ENCODE peak calls at places on chromosome 10, in four cellular contexts. B is tibial artery, E is psoas muscle, U is sigmoid colon. J is an unnamed sample.
A peak's percentile ranks its signal among the peaks of the same experiment; 100 is the strongest.

GRCh38 chr10:73785221-73785720 is at the start of gene ZSWIM8:
- DNase-seq in U (peak; percentile 95), B (peak; percentile 95), E (peak; percentile 89), J (peak; percentile 95)

GRCh38 chr10:80289451-80290287 is at the start of gene MAT1A:
- DNase-seq in U (no peak), B (no peak), E (no peak), J (peak; percentile 59)

GRCh38 chr10:78533093-78533492 is 499.4 kb downstream of the RPS24 start:
- DNase-seq in E (no peak), U (no peak), B (no peak), J (no peak)

GRCh38 chr10:119323085-119323670 is 115.8 kb downstream of the GRK5 start:
- DNase-seq in E (no peak), U (no peak), B (no peak), J (peak; percentile 51)

GRCh38 chr10:69459893-69460575 is 8.8 kb downstream of the TSPAN15 start:
- DNase-seq in B (no peak), E (no peak), U (no peak), J (no peak)

GRCh38 chr10:133438711-133439273 is 14.4 kb upstream of the SPRN start:
- DNase-seq in U (no peak), B (no peak), E (no peak), J (peak; percentile 12)

GRCh38 chr10:26550774-26551526 is 112.8 kb downstream of the APBB1IP start:
- DNase-seq in E (no peak), U (no peak), B (no peak), J (peak; percentile 22)

GRCh38 chr10:11294831-11295230 is 277.2 kb downstream of the CELF2 start:
- DNase-seq in U (no peak), B (no peak), E (no peak), J (no peak)

GRCh38 chr10:21516270-21517131 is 9.0 kb downstream of the SKIDA1 start:
- DNase-seq in E (peak; percentile 73), B (peak; percentile 75), U (peak; percentile 83), J (peak; percentile 47)

GRCh38 chr10:44245601-44245938 is 139.3 kb downstream of the CXCL12 start:
- DNase-seq in B (no peak), E (no peak), U (no peak), J (no peak)

GRCh38 chr10:132142396-132143161 is 44.2 kb upstream of the DPYSL4 start:
- DNase-seq in E (peak; percentile 44), U (no peak), B (peak; percentile 63), J (no peak)

GRCh38 chr10:61970182-61971015 is 68.9 kb downstream of the ARID5B start:
- DNase-seq in U (no peak), B (no peak), E (no peak), J (no peak)

GRCh38 chr10:56586391-56586790 is 225.3 kb upstream of the ZWINT start:
- DNase-seq in B (no peak), U (no peak), E (no peak), J (no peak)

GRCh38 chr10:125343118-125343752 is 182.9 kb upstream of the CTBP2 start:
- DNase-seq in E (no peak), U (no peak), B (no peak), J (peak; percentile 35)

GRCh38 chr10:49768329-49768728 is 6.2 kb upstream of the OGDHL start:
- DNase-seq in E (no peak), B (no peak), U (no peak), J (no peak)

GRCh38 chr10:120485946-120486345 is 28.9 kb downstream of the PLPP4 start:
- DNase-seq in E (no peak), B (no peak), U (no peak), J (no peak)

GRCh38 chr10:51743146-51743545 is 43.8 kb upstream of the CSTF2T start:
- DNase-seq in E (no peak), B (no peak), U (no peak), J (no peak)

GRCh38 chr10:65123120-65123519 is 1601.9 kb downstream of the REEP3 start:
- DNase-seq in B (no peak), E (no peak), U (no peak), J (no peak)

GRCh38 chr10:71905164-71905563 is 54.1 kb upstream of the PSAP start:
- DNase-seq in U (no peak), B (no peak), E (no peak), J (no peak)

GRCh38 chr10:102121739-102122372 is 1.7 kb upstream of the LDB1 start:
- DNase-seq in E (no peak), B (no peak), U (peak; percentile 85), J (no peak)

GRCh38 chr10:71984798-71985388 is 20.7 kb downstream of the CHST3 start:
- DNase-seq in B (peak; percentile 81), E (no peak), U (peak; percentile 61), J (no peak)

DNA sequence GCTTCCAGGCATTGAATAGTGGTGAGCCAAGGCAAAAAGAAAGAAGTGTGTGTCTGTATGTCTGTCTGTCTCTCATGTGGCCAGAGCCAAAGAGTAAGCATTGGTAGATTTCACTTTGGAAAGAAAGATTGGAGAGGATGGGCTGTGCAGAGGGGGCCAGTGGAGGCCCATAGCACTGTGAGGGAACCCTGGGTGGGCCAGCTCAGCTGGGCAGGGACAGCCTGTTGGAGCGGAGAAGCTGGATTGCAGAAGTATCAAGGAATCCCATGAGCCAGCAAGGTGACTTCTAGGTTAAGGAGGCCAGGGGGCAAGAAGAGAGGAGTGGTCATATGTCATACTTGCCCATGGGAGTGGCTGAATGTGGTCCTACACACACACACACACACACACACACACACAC is 1.5 kb upstream of the GRID1 start:
- DNase-seq in B (peak; percentile 20), E (no peak), U (peak; percentile 22), J (no peak)
- H3K27ac ChIP-seq in B (no peak overlapping the region), E (no peak overlapping the region), U (no peak overlapping the region), J (no peak overlapping the region)

GRCh38 chr10:4669585-4669984 is 156.4 kb upstream of the AKR1E2 start:
- DNase-seq in E (no peak), B (no peak), U (no peak), J (no peak)

GRCh38 chr10:4670737-4671136 is 155.3 kb upstream of the AKR1E2 start:
- DNase-seq in B (no peak), E (no peak), U (no peak), J (no peak)

GRCh38 chr10:4671451-4672145 is 154.4 kb upstream of the AKR1E2 start:
- DNase-seq in B (no peak), U (no peak), E (no peak), J (no peak)

GRCh38 chr10:4673279-4674040 is 152.5 kb upstream of the AKR1E2 start:
- DNase-seq in B (no peak), U (no peak), E (no peak), J (no peak)

DNA sequence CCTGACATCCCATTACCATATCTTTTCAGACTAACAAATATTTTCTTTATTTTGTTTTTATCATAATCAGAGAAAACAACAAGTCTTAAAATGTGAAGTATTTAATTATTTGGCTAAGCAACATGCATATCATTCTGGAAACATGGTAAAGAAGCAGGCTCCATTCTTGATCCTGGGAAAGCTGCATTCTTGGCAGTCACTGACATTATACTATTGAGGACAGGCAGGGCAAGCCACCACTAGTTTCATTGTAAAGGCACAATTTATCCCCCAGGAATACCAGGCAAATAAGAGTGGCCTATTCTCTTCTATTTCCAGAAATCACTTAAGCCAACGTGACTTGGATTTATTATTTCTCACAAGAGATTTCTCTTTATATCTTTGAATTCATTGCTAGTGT is 153.8 kb upstream of the AKR1E2 start:
- DNase-seq in U (no peak), E (no peak), B (no peak), J (no peak)
- H3K4me3 ChIP-seq in U (no peak overlapping the region), E (no peak overlapping the region), B (no peak overlapping the region), J (no peak overlapping the region)

GRCh38 chr10:89347706-89348457 is 20.1 kb downstream of the IFIT3 start:
- DNase-seq in B (no peak), U (no peak), E (no peak), J (no peak)
- H3K27ac ChIP-seq in B (peak overlapping the region; percentile 85), U (no peak overlapping the region), E (peak overlapping the region; percentile 67), J (peak overlapping the region; percentile 66)

DNA sequence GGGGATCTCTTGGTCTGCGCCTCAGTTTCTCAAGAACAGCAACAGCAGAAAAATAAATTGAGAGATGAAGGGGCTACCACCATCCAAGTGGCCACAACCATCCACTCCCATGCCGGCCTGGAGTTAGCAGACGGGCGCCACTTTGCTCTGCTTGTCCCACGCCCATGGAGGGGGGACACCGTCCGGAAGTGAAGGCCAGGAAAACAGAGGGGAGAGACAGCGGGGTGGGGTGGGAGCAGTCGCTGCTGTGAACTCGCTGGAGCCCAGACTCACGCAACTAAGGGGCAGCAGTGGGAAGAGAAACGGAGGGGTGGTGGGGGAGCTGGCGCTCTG is 135.4 kb downstream of the KIF20B start:
- DNase-seq in U (no peak), E (no peak), B (no peak), J (no peak)
- H3K4me3 ChIP-seq in U (peak overlapping the region; percentile 61), E (peak overlapping the region; percentile 65), B (peak overlapping the region; percentile 60), J (peak overlapping the region; percentile 65)

DNA sequence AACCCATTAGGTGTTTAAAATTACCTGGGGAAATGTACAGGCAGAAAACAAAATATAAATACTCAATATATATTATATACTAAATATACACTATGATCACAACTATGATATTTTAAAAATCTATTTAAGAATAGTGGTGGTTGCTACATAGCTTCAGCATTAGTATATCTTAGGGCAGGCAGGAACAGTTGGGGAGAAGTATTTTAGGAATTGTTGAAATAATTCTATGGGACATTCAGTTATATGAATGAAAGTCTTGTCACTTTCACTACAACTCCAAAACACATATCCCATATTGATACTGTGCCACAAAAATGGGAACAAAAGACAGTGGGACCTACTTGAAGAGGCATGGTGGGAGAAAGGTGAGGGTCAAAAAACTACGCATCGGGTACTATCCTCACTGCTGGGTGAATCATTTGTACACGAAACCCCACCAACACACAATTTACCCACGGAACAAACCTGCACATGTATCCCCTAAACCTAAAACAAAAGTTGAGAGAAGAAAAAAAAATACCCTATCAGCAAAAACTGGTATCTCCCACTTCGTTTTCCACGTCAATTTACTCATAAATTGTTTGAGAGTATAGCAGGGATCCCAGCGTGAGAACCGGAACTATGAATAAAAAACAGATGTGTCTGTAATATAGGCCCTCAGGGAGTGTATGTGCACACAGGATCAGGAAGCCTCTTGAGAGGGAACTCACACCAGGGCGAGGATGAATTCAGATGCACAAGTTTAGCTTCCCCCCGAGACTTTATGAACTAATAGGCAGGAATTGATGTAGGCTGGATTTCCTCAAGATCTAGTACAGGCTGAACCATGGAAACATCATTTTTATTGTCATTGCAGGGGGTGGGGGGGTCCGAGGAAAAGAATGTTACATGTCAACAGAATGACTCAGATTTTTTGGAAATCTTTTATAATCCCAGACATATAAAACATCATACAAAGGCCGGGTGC is 16.2 kb downstream of the SLC16A12 start:
- DNase-seq in U (peak; percentile 78), B (no peak), E (no peak), J (no peak)
- H3K27ac ChIP-seq in U (peak overlapping the region; percentile 38), B (peak overlapping the region; percentile 52), E (peak overlapping the region; percentile 32), J (no peak overlapping the region)

DNA sequence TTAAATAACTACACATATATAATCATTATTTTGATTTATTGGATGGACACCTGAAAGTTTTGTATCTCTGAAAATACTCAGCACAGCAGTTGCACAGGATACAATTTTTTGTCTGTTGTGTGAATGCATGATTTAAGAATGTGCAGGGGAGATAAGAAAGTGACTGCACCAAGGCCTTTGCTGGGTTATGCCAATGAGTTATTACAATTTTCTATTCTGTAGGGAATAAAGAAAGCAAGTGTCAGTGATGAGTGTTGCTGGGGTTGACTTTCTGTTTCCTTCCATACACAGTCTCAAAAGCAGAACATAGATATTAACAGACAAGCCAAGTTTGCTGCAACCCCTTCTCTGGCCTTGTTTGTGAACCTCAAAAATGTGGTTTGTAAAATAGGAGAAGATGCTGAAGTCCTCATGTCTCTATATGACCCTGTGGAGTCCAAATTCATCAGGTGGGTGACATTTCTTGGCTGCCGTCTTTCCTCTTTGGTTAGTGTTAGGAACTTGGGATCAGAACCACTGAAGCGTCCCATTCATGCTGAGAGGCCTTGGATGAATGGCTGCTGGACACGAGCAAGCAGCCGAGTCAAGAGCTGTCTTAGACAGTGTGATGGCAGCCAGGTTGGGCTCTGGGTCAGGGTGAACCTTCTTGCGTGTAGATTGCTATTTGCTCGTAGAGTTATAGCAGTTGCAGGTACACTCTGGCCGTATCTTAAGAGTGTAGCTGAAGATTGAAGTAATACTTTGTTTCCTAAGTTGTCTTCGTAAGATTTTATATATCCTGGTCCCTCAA is 92.8 kb downstream of the DOCK1 start:
- DNase-seq in B (no peak), U (no peak), E (no peak), J (no peak)
- H3K4me3 ChIP-seq in B (no peak overlapping the region), U (no peak overlapping the region), E (no peak overlapping the region), J (no peak overlapping the region)

J was measured in small intestine.